ENCODE peak calls at places on chromosomes 3 and 15, in eight cellular contexts. R, I, O, Q, A, D, E and F are unnamed samples.

GRCh38 chr3:133125171-133125570 is 87.0 kb downstream of the TMEM108 start:
- DNase-seq in R (no peak), I (no peak), O (no peak), Q (no peak), A (no peak), D (no peak), E (no peak), F (no peak)

GRCh38 chr3:134517796-134518195 is 31.9 kb downstream of the CEP63 start:
- DNase-seq in R (no peak), I (peak; percentile 31), O (no peak), Q (no peak), A (no peak), D (no peak), E (peak; percentile 15), F (no peak)

GRCh38 chr3:71710906-71711494 is 14.2 kb downstream of the EIF4E3 start:
- DNase-seq in R (no peak), I (peak; percentile 46), O (no peak), Q (peak; percentile 57), A (no peak), D (no peak), E (peak; percentile 71), F (peak; percentile 68)

GRCh38 chr15:50544368-50544767 is 2.1 kb downstream of the USP50 start:
- DNase-seq in R (no peak), I (no peak), O (no peak), Q (no peak), A (no peak), D (no peak), E (no peak), F (no peak)

GRCh38 chr15:38684461-38685000 is 119.9 kb upstream of the RASGRP1 start:
- DNase-seq in R (no peak), I (no peak), O (no peak), Q (no peak), A (no peak), D (no peak), E (no peak), F (no peak)

GRCh38 chr15:45637552-45638033 is 2.8 kb downstream of the SQOR start:
- DNase-seq in R (peak; percentile 84), I (peak; percentile 82), O (peak; percentile 73), Q (no peak), A (no peak), D (peak; percentile 55), E (peak; percentile 96), F (peak; percentile 85)

GRCh38 chr3:134757549-134758069 is 37.5 kb upstream of the EPHB1 start:
- DNase-seq in R (no peak), I (no peak), O (no peak), Q (no peak), A (no peak), D (no peak), E (no peak), F (no peak)

GRCh38 chr3:45595364-45596154 is 1.0 kb downstream of the LIMD1 start:
- DNase-seq in R (peak; percentile 76), I (no peak), O (peak; percentile 78), Q (no peak), A (no peak), D (peak; percentile 67), E (no peak), F (peak; percentile 35)

GRCh38 chr3:53680026-53680425 is 166.2 kb downstream of the CHDH start:
- DNase-seq in R (peak; percentile 79), I (no peak), O (no peak), Q (peak; percentile 78), A (no peak), D (peak; percentile 48), E (peak; percentile 26), F (no peak)

GRCh38 chr15:60589253-60589652 is 110.3 kb upstream of the ICE2 start:
- DNase-seq in R (no peak), I (no peak), O (no peak), Q (no peak), A (no peak), D (no peak), E (no peak), F (no peak)

GRCh38 chr3:43031490-43032216 is 52.5 kb downstream of the GASK1A start:
- DNase-seq in R (peak; percentile 80), I (no peak), O (peak; percentile 82), Q (no peak), A (no peak), D (no peak), E (no peak), F (no peak)

GRCh38 chr3:123285066-123285465 is 83.3 kb downstream of the SEC22A start:
- DNase-seq in R (no peak), I (no peak), O (no peak), Q (no peak), A (no peak), D (no peak), E (no peak), F (no peak)

GRCh38 chr3:193489949-193490348 is 64.7 kb downstream of the ATP13A4 start:
- DNase-seq in R (no peak), I (no peak), O (no peak), Q (no peak), A (no peak), D (no peak), E (no peak), F (no peak)

GRCh38 chr3:10344147-10344943 is 23.4 kb upstream of the SEC13 start:
- DNase-seq in R (no peak), I (no peak), O (no peak), Q (peak; percentile 68), A (peak; percentile 70), D (no peak), E (peak; percentile 65), F (peak; percentile 82)

GRCh38 chr15:55526559-55527036 is 18.6 kb upstream of the DNAAF4 start:
- DNase-seq in R (no peak), I (peak; percentile 41), O (peak; percentile 31), Q (peak; percentile 64), A (no peak), D (no peak), E (peak; percentile 81), F (peak; percentile 48)

GRCh38 chr3:128940252-128940651 is 53.6 kb downstream of the CFAP92 start:
- DNase-seq in R (no peak), I (no peak), O (no peak), Q (no peak), A (no peak), D (no peak), E (no peak), F (no peak)
- TF ChIP-seq CTCF in R (no peak), I (no peak), O (no peak), Q (no peak), A (no peak), D (no peak), E (no peak), F (no peak)

GRCh38 chr3:19151171-19151570 is 2.9 kb downstream of the KCNH8 start:
- DNase-seq in R (no peak), I (no peak), O (no peak), Q (no peak), A (no peak), D (no peak), E (no peak), F (no peak)

GRCh38 chr3:19148768-19149091 is 420 bp downstream of the KCNH8 start:
- DNase-seq in R (no peak), I (no peak), O (no peak), Q (no peak), A (no peak), D (no peak), E (no peak), F (no peak)

GRCh38 chr3:19147905-19148767 is at the start of gene KCNH8:
- DNase-seq in R (no peak), I (no peak), O (no peak), Q (peak; percentile 56), A (peak; percentile 48), D (no peak), E (no peak), F (peak; percentile 32)

GRCh38 chr3:19149388-19149787 is 1.1 kb downstream of the KCNH8 start:
- DNase-seq in R (no peak), I (peak; percentile 0), O (no peak), Q (peak; percentile 82), A (peak; percentile 47), D (no peak), E (peak; percentile 37), F (peak; percentile 19)

DNA sequence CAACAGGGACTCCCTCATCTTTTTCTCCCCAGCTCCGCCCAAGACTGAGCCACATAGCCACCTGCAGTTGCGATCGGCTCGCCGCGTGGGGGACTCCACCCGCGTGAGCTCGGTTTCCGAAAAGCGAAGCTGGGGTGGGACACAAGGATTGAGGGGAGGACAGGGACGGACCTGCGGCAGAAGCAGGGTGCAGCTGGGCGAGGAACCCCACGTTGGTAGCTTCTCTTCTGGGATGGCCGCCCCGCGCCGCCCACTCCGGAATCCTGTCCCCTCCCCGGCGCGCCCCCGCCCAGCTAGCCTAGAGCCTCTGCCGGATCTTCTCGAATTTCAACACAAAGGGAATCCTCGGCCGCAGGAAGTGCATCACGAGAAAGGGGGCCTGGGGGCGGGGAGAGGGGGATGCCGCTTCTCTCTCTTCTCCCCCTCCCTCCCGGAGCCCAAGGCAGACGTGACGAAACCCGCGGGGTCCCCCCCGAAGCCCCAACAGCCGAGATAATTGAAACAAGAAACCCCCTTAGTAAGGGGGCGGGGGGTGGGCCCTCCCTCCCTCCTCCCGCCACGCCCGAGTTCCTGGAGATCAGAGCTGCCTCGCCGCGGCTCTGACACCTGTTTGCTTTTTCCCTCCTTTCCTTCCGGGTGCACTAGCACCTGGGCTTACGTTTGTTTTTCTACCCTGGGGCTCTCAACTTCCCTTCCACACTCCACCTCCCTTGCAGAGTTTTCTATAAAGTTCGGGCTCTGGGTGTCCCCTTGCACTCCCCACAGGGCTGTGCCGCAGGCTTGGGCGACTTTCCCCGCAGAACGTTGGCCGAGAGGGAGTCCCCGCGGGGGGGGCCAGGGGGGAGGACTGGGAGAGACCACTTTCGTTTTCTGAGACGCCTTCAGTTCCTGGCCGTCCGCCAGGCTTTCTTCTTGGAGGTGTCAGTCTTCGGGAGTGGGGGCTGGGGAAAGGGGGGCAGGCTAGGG is 1.3 kb upstream of the KCNH8 start:
- DNase-seq in R (peak; percentile 86), I (peak; percentile 26), O (peak; percentile 29), Q (peak; percentile 94), A (peak; percentile 79), D (peak; percentile 64), E (peak; percentile 50), F (peak; percentile 67)
- TF ChIP-seq CTCF in R (peak; percentile 54), I (peak; percentile 22), O (no peak), Q (peak; percentile 47), A (peak; percentile 68), D (no peak), E (peak; percentile 59), F (peak; percentile 13)

GRCh38 chr3:156383433-156384025 is 171.4 kb downstream of the SSR3 start:
- DNase-seq in R (no peak), I (no peak), O (no peak), Q (no peak), A (no peak), D (no peak), E (peak; percentile 12), F (no peak)
- TF ChIP-seq CTCF in R (no peak), I (no peak), O (no peak), Q (no peak), A (no peak), D (no peak), E (no peak), F (no peak)

DNA sequence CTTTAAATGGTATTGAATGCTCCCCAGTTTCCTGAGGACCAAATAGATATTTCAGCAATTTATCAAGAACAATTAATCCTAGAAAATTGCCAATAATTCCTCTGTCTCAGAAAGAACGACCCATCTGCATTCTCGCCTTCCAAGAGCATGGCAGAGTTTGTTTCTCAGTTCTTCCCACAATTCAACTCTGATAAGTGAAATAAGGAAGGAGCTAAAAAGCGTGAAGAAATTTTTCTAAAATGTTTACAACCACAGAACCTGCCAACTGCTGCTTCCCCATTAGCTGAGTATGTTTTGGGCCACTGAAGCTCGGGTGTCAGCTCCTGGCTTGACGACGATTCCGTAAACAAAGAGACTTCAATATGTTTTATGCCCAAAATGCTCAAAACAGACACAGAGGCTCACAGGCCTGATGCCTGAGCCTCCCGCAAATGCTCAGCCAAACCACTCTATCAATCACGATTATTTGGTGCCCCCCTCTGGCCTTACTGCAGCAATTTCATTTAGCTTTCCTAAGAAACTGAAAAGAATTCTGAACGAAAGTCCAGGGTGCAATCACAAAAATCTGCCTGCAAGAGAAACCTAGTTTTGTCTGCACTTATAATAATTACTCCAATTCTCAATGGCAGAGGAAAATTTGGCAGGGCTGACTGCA is 259.2 kb upstream of the CCDC54 start:
- DNase-seq in R (no peak), I (peak; percentile 70), O (peak; percentile 23), Q (peak; percentile 70), A (peak; percentile 32), D (peak; percentile 40), E (peak; percentile 90), F (peak; percentile 45)
- TF ChIP-seq CTCF in R (no peak), I (peak; percentile 82), O (no peak), Q (peak; percentile 67), A (peak; percentile 68), D (peak; percentile 41), E (peak; percentile 65), F (peak; percentile 43)